ENCODE peak calls at places on chromosomes 1 and 21, in ten cellular contexts. F, H, Z, E, L, U, A, I, G and P are unnamed samples.

GRCh38 chr1:217090073-217090911 is 367.1 kb upstream of the ESRRG start:
- DNase-seq in F (no peak), H (no peak), Z (no peak), E (no peak), L (no peak), U (no peak), A (no peak), I (no peak), G (no peak), P (no peak)

GRCh38 chr1:182102042-182102416 is 40.5 kb upstream of the ZNF648 start:
- DNase-seq in F (no peak), H (no peak), Z (no peak), E (no peak), L (no peak), U (no peak), A (no peak), I (no peak), G (no peak), P (no peak)

GRCh38 chr1:111723091-111723806 is 15.9 kb downstream of the INKA2 start:
- DNase-seq in F (no peak), H (no peak), Z (peak), E (no peak), L (no peak), U (peak), A (no peak), I (no peak), G (no peak), P (no peak)

GRCh38 chr1:47837046-47837830 is 159.9 kb downstream of the TRABD2B start:
- DNase-seq in F (no peak), H (no peak), Z (no peak), E (no peak), L (no peak), U (no peak), A (no peak), I (no peak), G (no peak), P (no peak)

GRCh38 chr1:230568008-230568407 is 74.3 kb upstream of the COG2 start:
- DNase-seq in F (peak), H (no peak), Z (no peak), E (no peak), L (peak), U (no peak), A (no peak), I (peak), G (no peak), P (no peak)

GRCh38 chr1:43276673-43277072 is 6.9 kb downstream of the TMEM125 start:
- DNase-seq in F (no peak), H (no peak), Z (no peak), E (no peak), L (peak), U (no peak), A (peak), I (no peak), G (no peak), P (no peak)

GRCh38 chr21:44927587-44928461 is 7.1 kb upstream of the ITGB2 start:
- DNase-seq in F (peak), H (peak), Z (no peak), E (peak), L (peak), U (peak), A (no peak), I (peak), G (peak), P (no peak)

GRCh38 chr1:39617488-39618049 is 21.9 kb downstream of the HEYL start:
- DNase-seq in F (no peak), H (no peak), Z (no peak), E (no peak), L (no peak), U (no peak), A (no peak), I (no peak), G (no peak), P (no peak)

GRCh38 chr1:3863231-3863935 is 6.1 kb downstream of the DFFB start:
- DNase-seq in F (no peak), H (no peak), Z (no peak), E (no peak), L (no peak), U (no peak), A (no peak), I (no peak), G (no peak), P (no peak)